ENCODE peak calls at places on chromosomes 11 and 22, in six cellular contexts. One of them, this sample, is unnamed.

GRCh38 chr22:39905686-39906085 is 4.8 kb downstream of the GRAP2 start:
- DNase-seq in aorta: no peak
- DNase-seq in KG1: no peak
- DNase-seq in choroid plexus epithelial cell: no peak
- DNase-seq in central memory CD4-positive, alpha-beta T cell: no peak
- DNase-seq in myocyte: no peak
- DNase-seq in this sample: no peak

GRCh38 chr11:115682901-115683300 is 178.7 kb upstream of the CADM1 start:
- DNase-seq in aorta: no peak
- DNase-seq in KG1: no peak
- DNase-seq in central memory CD4-positive, alpha-beta T cell: no peak
- DNase-seq in myocyte: no peak
- DNase-seq in choroid plexus epithelial cell: no peak
- DNase-seq in this sample: no peak

GRCh38 chr22:32410459-32410858 is 1.6 kb downstream of the RTCB start:
- DNase-seq in central memory CD4-positive, alpha-beta T cell: no peak
- DNase-seq in myocyte: no peak
- DNase-seq in KG1: no peak
- DNase-seq in aorta: no peak
- DNase-seq in choroid plexus epithelial cell: no peak
- DNase-seq in this sample: no peak

GRCh38 chr11:46237248-46238077 is 40.0 kb upstream of the CREB3L1 start:
- DNase-seq in aorta: peak
- DNase-seq in central memory CD4-positive, alpha-beta T cell: peak
- DNase-seq in choroid plexus epithelial cell: peak
- DNase-seq in myocyte: peak
- DNase-seq in KG1: no peak
- DNase-seq in this sample: peak

GRCh38 chr11:112627588-112628045 is 333.6 kb upstream of the NCAM1 start:
- DNase-seq in myocyte: no peak
- DNase-seq in aorta: no peak
- DNase-seq in central memory CD4-positive, alpha-beta T cell: no peak
- DNase-seq in choroid plexus epithelial cell: no peak
- DNase-seq in KG1: no peak
- DNase-seq in this sample: no peak

GRCh38 chr11:2301631-2302272 is at the start of the genes C11orf21 and TSPAN32:
- DNase-seq in myocyte: peak
- DNase-seq in aorta: no peak
- DNase-seq in central memory CD4-positive, alpha-beta T cell: peak
- DNase-seq in choroid plexus epithelial cell: peak
- DNase-seq in KG1: peak
- DNase-seq in this sample: peak

GRCh38 chr11:35352107-35352888 is 67.1 kb downstream of the SLC1A2 start:
- DNase-seq in aorta: no peak
- DNase-seq in KG1: no peak
- DNase-seq in central memory CD4-positive, alpha-beta T cell: no peak
- DNase-seq in myocyte: no peak
- DNase-seq in choroid plexus epithelial cell: peak
- DNase-seq in this sample: peak

GRCh38 chr22:47174671-47175111 is 412.2 kb downstream of the TBC1D22A start:
- DNase-seq in aorta: peak
- DNase-seq in myocyte: no peak
- DNase-seq in choroid plexus epithelial cell: no peak
- DNase-seq in central memory CD4-positive, alpha-beta T cell: no peak
- DNase-seq in KG1: no peak
- DNase-seq in this sample: no peak

GRCh38 chr11:79942071-79942470 is 501.2 kb upstream of the TENM4 start:
- DNase-seq in KG1: no peak
- DNase-seq in central memory CD4-positive, alpha-beta T cell: no peak
- DNase-seq in myocyte: no peak
- DNase-seq in choroid plexus epithelial cell: no peak
- DNase-seq in aorta: no peak
- DNase-seq in this sample: no peak

GRCh38 chr22:30606455-30607299 is at the start of gene TCN2:
- DNase-seq in myocyte: peak
- DNase-seq in aorta: peak
- DNase-seq in central memory CD4-positive, alpha-beta T cell: peak
- DNase-seq in choroid plexus epithelial cell: peak
- DNase-seq in KG1: no peak
- DNase-seq in this sample: peak

GRCh38 chr11:119839504-119840133 is 110.6 kb upstream of the NECTIN1 start:
- DNase-seq in choroid plexus epithelial cell: no peak
- DNase-seq in myocyte: no peak
- DNase-seq in KG1: no peak
- DNase-seq in central memory CD4-positive, alpha-beta T cell: no peak
- DNase-seq in aorta: no peak
- DNase-seq in this sample: no peak

GRCh38 chr11:76166314-76166713 is 40.0 kb downstream of the WNT11 start:
- DNase-seq in KG1: no peak
- DNase-seq in choroid plexus epithelial cell: no peak
- DNase-seq in aorta: no peak
- DNase-seq in myocyte: peak
- DNase-seq in central memory CD4-positive, alpha-beta T cell: no peak
- DNase-seq in this sample: peak

GRCh38 chr11:17551347-17552040 is 4.4 kb downstream of the OTOG start:
- DNase-seq in aorta: no peak
- DNase-seq in choroid plexus epithelial cell: no peak
- DNase-seq in KG1: no peak
- DNase-seq in myocyte: no peak
- DNase-seq in central memory CD4-positive, alpha-beta T cell: no peak
- DNase-seq in this sample: no peak

GRCh38 chr11:88704505-88704904 is 361.3 kb downstream of the GRM5 start:
- DNase-seq in central memory CD4-positive, alpha-beta T cell: no peak
- DNase-seq in KG1: no peak
- DNase-seq in myocyte: peak
- DNase-seq in choroid plexus epithelial cell: peak
- DNase-seq in aorta: no peak
- DNase-seq in this sample: no peak

GRCh38 chr11:106988151-106988806 is 30.0 kb downstream of the GUCY1A2 start:
- DNase-seq in myocyte: no peak
- DNase-seq in aorta: peak
- DNase-seq in KG1: no peak
- DNase-seq in choroid plexus epithelial cell: peak
- DNase-seq in central memory CD4-positive, alpha-beta T cell: no peak
- DNase-seq in this sample: peak

GRCh38 chr11:65661599-65662246 is 993 bp downstream of the RELA start:
- DNase-seq in choroid plexus epithelial cell: no peak
- DNase-seq in central memory CD4-positive, alpha-beta T cell: no peak
- DNase-seq in KG1: no peak
- DNase-seq in myocyte: no peak
- DNase-seq in aorta: no peak
- DNase-seq in this sample: no peak

GRCh38 chr11:116703421-116703820 is 69.4 kb downstream of the BUD13 start:
- DNase-seq in aorta: no peak
- DNase-seq in KG1: no peak
- DNase-seq in myocyte: peak
- DNase-seq in central memory CD4-positive, alpha-beta T cell: no peak
- DNase-seq in choroid plexus epithelial cell: no peak
- DNase-seq in this sample: no peak

GRCh38 chr22:22855617-22856308 is 31.9 kb upstream of the IGLL5 start:
- DNase-seq in aorta: no peak
- DNase-seq in choroid plexus epithelial cell: peak
- DNase-seq in KG1: no peak
- DNase-seq in central memory CD4-positive, alpha-beta T cell: no peak
- DNase-seq in myocyte: peak
- DNase-seq in this sample: no peak

GRCh38 chr11:86800076-86800955 is at the start of gene PRSS23:
- DNase-seq in central memory CD4-positive, alpha-beta T cell: no peak
- DNase-seq in KG1: no peak
- DNase-seq in myocyte: peak
- DNase-seq in choroid plexus epithelial cell: peak
- DNase-seq in aorta: peak
- DNase-seq in this sample: peak

GRCh38 chr11:44727373-44728084 is 767 bp downstream of the TSPAN18 start:
- DNase-seq in choroid plexus epithelial cell: peak
- DNase-seq in aorta: peak
- DNase-seq in KG1: peak
- DNase-seq in central memory CD4-positive, alpha-beta T cell: peak
- DNase-seq in myocyte: peak
- DNase-seq in this sample: peak

GRCh38 chr11:9524001-9524400 is 49.5 kb upstream of the WEE1 start:
- DNase-seq in KG1: no peak
- DNase-seq in choroid plexus epithelial cell: no peak
- DNase-seq in myocyte: no peak
- DNase-seq in central memory CD4-positive, alpha-beta T cell: no peak
- DNase-seq in aorta: no peak
- DNase-seq in this sample: no peak

GRCh38 chr22:45265546-45265945 is 19.2 kb upstream of the UPK3A start:
- DNase-seq in myocyte: no peak
- DNase-seq in aorta: no peak
- DNase-seq in choroid plexus epithelial cell: peak
- DNase-seq in KG1: no peak
- DNase-seq in central memory CD4-positive, alpha-beta T cell: no peak
- DNase-seq in this sample: no peak

GRCh38 chr11:63099555-63099954 is 44.5 kb downstream of the SLC22A24 start:
- DNase-seq in choroid plexus epithelial cell: peak
- DNase-seq in KG1: no peak
- DNase-seq in aorta: no peak
- DNase-seq in central memory CD4-positive, alpha-beta T cell: no peak
- DNase-seq in myocyte: peak
- DNase-seq in this sample: no peak

GRCh38 chr22:47423861-47424820 is 661.7 kb downstream of the TBC1D22A start:
- DNase-seq in KG1: no peak
- DNase-seq in myocyte: no peak
- DNase-seq in choroid plexus epithelial cell: no peak
- DNase-seq in aorta: no peak
- DNase-seq in central memory CD4-positive, alpha-beta T cell: no peak
- DNase-seq in this sample: no peak

GRCh38 chr11:115377882-115378296 is 126.3 kb downstream of the CADM1 start:
- DNase-seq in aorta: no peak
- DNase-seq in central memory CD4-positive, alpha-beta T cell: no peak
- DNase-seq in choroid plexus epithelial cell: no peak
- DNase-seq in myocyte: no peak
- DNase-seq in KG1: no peak
- DNase-seq in this sample: no peak